ENCODE peak calls at places on chromosome 10, in five cellular contexts. F is GM12878, E is H1, Z is K562, U is HCT116. I is an unnamed sample.

GRCh38 chr10:14056545-14057332 is 274.0 kb downstream of the FRMD4A start:
- DNase-seq in E (no peak), Z (no peak), U (no peak), F (no peak), I (no peak)

GRCh38 chr10:130805635-130806030 is 505.9 kb downstream of the TCERG1L start:
- DNase-seq in F (no peak), Z (no peak), E (no peak), U (no peak), I (no peak)

GRCh38 chr10:104080762-104081161 is 4.9 kb downstream of the COL17A1 start:
- DNase-seq in Z (peak), F (no peak), U (peak), E (no peak), I (peak)

GRCh38 chr10:17880596-17880995 is 71.1 kb upstream of the SLC39A12 start:
- DNase-seq in E (no peak), U (no peak), Z (no peak), F (no peak), I (no peak)

GRCh38 chr10:13053794-13054462 is 46.0 kb upstream of the OPTN start:
- DNase-seq in E (no peak), Z (no peak), F (no peak), U (no peak), I (no peak)

GRCh38 chr10:35667270-35667889 is 25.3 kb upstream of the FZD8 start:
- DNase-seq in U (no peak), Z (no peak), E (no peak), F (no peak), I (no peak)

GRCh38 chr10:61346946-61347345 is 106.2 kb downstream of the TMEM26 start:
- DNase-seq in F (no peak), U (no peak), E (no peak), Z (no peak), I (no peak)

GRCh38 chr10:125169915-125170314 is 9.6 kb upstream of the CTBP2 start:
- DNase-seq in Z (no peak), F (no peak), E (no peak), U (no peak), I (no peak)

GRCh38 chr10:7411671-7412481 is 1.0 kb upstream of the SFMBT2 start:
- DNase-seq in Z (no peak), E (peak), F (no peak), U (no peak), I (no peak)

GRCh38 chr10:27247037-27247436 is 6.4 kb upstream of the ACBD5 start:
- DNase-seq in F (no peak), E (no peak), U (no peak), Z (no peak), I (peak)

GRCh38 chr10:62250594-62251198 is 17.9 kb downstream of the RTKN2 start:
- DNase-seq in E (no peak), F (no peak), Z (no peak), U (peak), I (peak)

GRCh38 chr10:87552248-87552914 is 47.7 kb downstream of the MINPP1 start:
- DNase-seq in E (no peak), F (no peak), Z (no peak), U (no peak), I (no peak)

GRCh38 chr10:21509391-21510217 is 15.9 kb downstream of the SKIDA1 start:
- DNase-seq in U (no peak), Z (no peak), F (no peak), E (peak), I (no peak)

GRCh38 chr10:17235136-17235535 is 7.1 kb downstream of the VIM start:
- DNase-seq in F (no peak), E (no peak), Z (no peak), U (no peak), I (no peak)

GRCh38 chr10:16477757-16478156 is 40.9 kb downstream of the PTER start:
- DNase-seq in Z (no peak), E (no peak), F (peak), U (no peak), I (no peak)

GRCh38 chr10:102300289-102300843 is 55.0 kb downstream of the GBF1 start:
- DNase-seq in U (no peak), Z (no peak), F (no peak), E (no peak), I (peak)

GRCh38 chr10:98664329-98665042 is 217.8 kb upstream of the HPS1 start:
- DNase-seq in E (peak), Z (peak), U (peak), F (peak), I (peak)

GRCh38 chr10:129531969-129532660 is 65.1 kb downstream of the MGMT start:
- DNase-seq in U (no peak), Z (no peak), E (no peak), F (no peak), I (no peak)

GRCh38 chr10:131862548-131862947 is 38.3 kb upstream of the PPP2R2D start:
- DNase-seq in E (no peak), F (no peak), U (no peak), Z (no peak), I (peak)

GRCh38 chr10:24208661-24209420 is at the start of gene KIAA1217:
- DNase-seq in U (no peak), E (peak), F (no peak), Z (no peak), I (peak)

GRCh38 chr10:112735041-112735690 is 214.9 kb upstream of the TCF7L2 start:
- DNase-seq in E (no peak), U (no peak), F (no peak), Z (no peak), I (no peak)
- TF ChIP-seq SP1 in E (no peak), U (no peak), F (no peak), Z (no peak), I (no peak)

GRCh38 chr10:59880976-59881510 is 25.3 kb downstream of the CCDC6 start:
- DNase-seq in F (peak), Z (peak), E (no peak), U (no peak), I (no peak)
- TF ChIP-seq RAD21 in F (no peak), Z (no peak), E (no peak), U (no peak), I (no peak)

GRCh38 chr10:97401455-97401919 is 347 bp upstream of the RRP12 start:
- DNase-seq in U (no peak), F (no peak), Z (no peak), E (no peak), I (no peak)

GRCh38 chr10:97400665-97401454 is at the start of gene RRP12:
- DNase-seq in U (peak), Z (peak), E (peak), F (peak), I (peak)

GRCh38 chr10:97396056-97396455 is 5.1 kb downstream of the RRP12 start:
- DNase-seq in Z (no peak), U (no peak), E (no peak), F (no peak), I (no peak)

GRCh38 chr10:97404044-97404443 is 2.9 kb upstream of the RRP12 start:
- DNase-seq in F (no peak), Z (no peak), U (no peak), E (no peak), I (no peak)

DNA sequence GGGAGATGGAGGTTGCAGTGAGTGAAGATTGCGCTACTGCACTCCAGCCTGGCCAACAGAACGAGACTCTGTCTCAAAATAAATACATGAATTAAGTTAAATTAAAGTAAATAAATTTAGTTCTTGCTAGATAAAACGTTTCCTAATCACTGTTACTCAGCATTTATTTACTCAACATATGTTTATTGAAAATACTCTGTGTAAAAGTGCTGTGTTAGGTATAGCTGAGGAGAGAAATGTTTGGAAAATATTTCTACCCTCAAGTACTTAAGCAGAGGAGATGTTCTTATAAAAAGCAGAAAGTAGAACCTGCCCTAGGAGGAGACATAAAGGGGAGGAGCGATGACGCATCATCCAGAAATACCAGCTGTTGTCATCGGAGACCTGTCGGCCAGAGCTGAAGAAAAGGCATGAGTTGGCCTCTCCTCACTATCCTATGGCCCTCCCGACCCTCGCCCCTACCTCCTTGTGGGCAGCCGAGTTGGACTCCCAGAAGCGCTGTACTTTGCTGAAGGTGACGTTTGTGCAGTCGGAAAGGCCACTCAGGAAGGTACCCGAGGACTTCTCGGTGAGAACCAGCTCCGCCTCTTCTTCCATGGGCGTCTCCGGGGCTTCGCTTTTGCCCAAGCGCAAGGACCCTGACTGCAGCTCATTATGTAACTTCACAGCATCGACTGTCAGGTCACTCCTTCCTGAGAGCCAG is 1.1 kb downstream of the RRP12 start:
- DNase-seq in U (peak), Z (peak), F (no peak), E (no peak), I (peak)
- TF ChIP-seq POLR2A in U (no peak), Z (no peak), F (no peak), E (no peak), I (peak)

GRCh38 chr10:36675458-36675880 is 449.9 kb upstream of the ANKRD30A start:
- DNase-seq in E (no peak), F (no peak), U (no peak), Z (no peak), I (no peak)
- TF ChIP-seq SP1 in E (no peak), F (no peak), U (no peak), Z (no peak), I (no peak)

GRCh38 chr10:74187237-74187636 is 36.2 kb downstream of the ADK start:
- DNase-seq in E (no peak), F (no peak), Z (no peak), U (no peak), I (no peak)
- TF ChIP-seq RAD21 in E (no peak), F (no peak), Z (no peak), U (no peak), I (no peak)

GRCh38 chr10:112898540-112899395 is 51.3 kb upstream of the TCF7L2 start:
- DNase-seq in E (peak), Z (no peak), U (peak), F (no peak), I (peak)
- TF ChIP-seq POLR2A in E (no peak), Z (no peak), U (no peak), F (no peak), I (peak)

GRCh38 chr10:88877298-88877697 is 2.7 kb upstream of the STAMBPL1 start:
- DNase-seq in U (no peak), E (no peak), Z (no peak), F (no peak), I (no peak)
- TF ChIP-seq SP1 in U (no peak), E (no peak), Z (no peak), F (no peak), I (no peak)

GRCh38 chr10:70650751-70651150 is 21.6 kb upstream of the ADAMTS14 start:
- DNase-seq in U (no peak), F (no peak), E (no peak), Z (no peak), I (no peak)

GRCh38 chr10:70655316-70655715 is 17.0 kb upstream of the ADAMTS14 start:
- DNase-seq in Z (no peak), U (no peak), F (no peak), E (no peak), I (no peak)

GRCh38 chr10:70650104-70650503 is 22.2 kb upstream of the ADAMTS14 start:
- DNase-seq in F (no peak), U (no peak), E (no peak), Z (no peak), I (no peak)

GRCh38 chr10:70651661-70652060 is 20.6 kb upstream of the ADAMTS14 start:
- DNase-seq in U (no peak), Z (no peak), E (no peak), F (no peak), I (no peak)

GRCh38 chr10:70652761-70653657 is 19.3 kb upstream of the ADAMTS14 start:
- DNase-seq in E (no peak), F (no peak), Z (peak), U (no peak), I (no peak)
- TF ChIP-seq RAD21 in E (no peak), F (no peak), Z (peak), U (no peak), I (no peak)

GRCh38 chr10:683448-684071 is 5.9 kb downstream of the DIP2C start:
- DNase-seq in U (peak), Z (no peak), E (no peak), F (no peak), I (no peak)
- TF ChIP-seq POLR2A in U (no peak), Z (no peak), E (no peak), F (no peak), I (no peak)

I was measured in HepG2.